ENCODE peak calls at places on chromosomes 13 and 19, in ten cellular contexts. Q, V, M, X, O, E, Z, I, R and W are unnamed samples.

GRCh38 chr19:27906081-27906480 is 1306.9 kb downstream of the UQCRFS1 start:
- DNase-seq in Z (no peak), R (no peak), Q (no peak), I (no peak), O (no peak), M (no peak), X (no peak), V (no peak), E (no peak), W (no peak)

GRCh38 chr19:39110263-39110967 is 15.2 kb upstream of the PAK4 start:
- DNase-seq in M (no peak), V (peak), Q (peak), Z (peak), X (peak), O (peak), R (no peak), E (peak), I (no peak), W (no peak)

GRCh38 chr13:112947796-112948195 is 21.2 kb upstream of the MCF2L start:
- DNase-seq in Q (peak), E (no peak), O (no peak), I (no peak), R (no peak), Z (no peak), V (no peak), X (no peak), M (no peak), W (no peak)

GRCh38 chr19:39709026-39709872 is 5.0 kb downstream of the LGALS14 start:
- DNase-seq in Q (no peak), R (no peak), M (no peak), E (no peak), X (no peak), I (no peak), Z (peak), O (no peak), V (no peak), W (no peak)

GRCh38 chr19:15015946-15016542 is 33.2 kb upstream of the CASP14 start:
- DNase-seq in X (peak), M (no peak), I (no peak), E (no peak), Q (peak), Z (no peak), V (no peak), R (no peak), O (no peak), W (no peak)

GRCh38 chr19:5018224-5019015 is 49.5 kb downstream of the KDM4B start:
- DNase-seq in O (no peak), E (no peak), I (peak), X (peak), Q (no peak), R (no peak), V (no peak), Z (no peak), M (no peak), W (no peak)

GRCh38 chr13:32381539-32381938 is 46.4 kb downstream of the N4BP2L1 start:
- DNase-seq in Z (peak), X (peak), E (no peak), Q (peak), V (no peak), M (no peak), I (peak), O (no peak), R (peak), W (no peak)

GRCh38 chr13:46551410-46552301 is 1.3 kb upstream of the LRCH1 start:
- DNase-seq in Z (peak), R (no peak), M (peak), E (peak), I (no peak), V (peak), O (peak), X (peak), Q (peak), W (peak)

GRCh38 chr13:113915012-113915763 is 51.3 kb upstream of the GAS6 start:
- DNase-seq in V (no peak), E (peak), R (no peak), M (no peak), Z (no peak), Q (peak), O (no peak), X (no peak), I (no peak), W (no peak)

GRCh38 chr19:3249408-3249807 is 24.9 kb downstream of the CELF5 start:
- DNase-seq in M (no peak), X (no peak), O (no peak), R (no peak), V (no peak), I (no peak), Q (peak), Z (no peak), E (no peak), W (no peak)

GRCh38 chr13:66994498-66995365 is 235.4 kb downstream of the PCDH9 start:
- DNase-seq in Z (no peak), R (no peak), X (no peak), O (no peak), Q (no peak), E (no peak), I (no peak), M (no peak), V (no peak), W (no peak)

GRCh38 chr13:28059214-28059613 is 41.2 kb downstream of the FLT3 start:
- DNase-seq in V (no peak), O (no peak), M (no peak), R (no peak), Q (peak), E (peak), I (no peak), Z (peak), X (peak), W (no peak)

GRCh38 chr13:85347251-85347650 is 452.0 kb downstream of the SLITRK6 start:
- DNase-seq in I (no peak), Z (peak), E (no peak), M (no peak), V (no peak), R (no peak), O (no peak), Q (no peak), X (no peak), W (no peak)

GRCh38 chr13:40624338-40624737 is 42.1 kb downstream of the FOXO1 start:
- DNase-seq in X (peak), M (no peak), Q (no peak), R (no peak), V (no peak), I (no peak), E (no peak), Z (peak), O (no peak), W (no peak)

GRCh38 chr13:98307744-98308524 is 130.9 kb upstream of the RNF113B start:
- DNase-seq in V (no peak), Z (no peak), X (peak), E (no peak), Q (no peak), I (peak), R (no peak), O (no peak), M (no peak), W (no peak)

DNA sequence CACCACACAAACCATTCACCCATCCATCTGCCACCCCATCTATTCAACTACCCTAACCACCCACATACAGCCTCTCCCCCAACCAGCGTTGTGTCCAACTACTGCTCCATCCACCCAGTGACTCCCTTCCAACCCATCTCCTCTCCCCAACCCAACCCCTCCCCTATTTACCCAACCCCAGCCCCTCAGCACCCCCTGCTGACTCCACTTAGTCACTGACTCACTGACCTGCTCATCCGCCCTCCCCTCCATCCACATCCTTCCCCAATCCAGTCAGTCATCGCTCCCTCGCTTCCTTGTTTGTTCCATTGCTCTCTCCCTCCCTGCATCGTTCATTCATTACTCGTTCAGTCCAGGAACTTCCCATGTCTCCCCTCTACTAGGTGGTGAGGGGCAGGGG is 39.2 kb downstream of the KCNC3 start:
- DNase-seq in V (no peak), O (no peak), R (no peak), X (no peak), Z (no peak), I (no peak), M (no peak), Q (peak), E (no peak), W (no peak)
- TF ChIP-seq CTCF in V (no peak), O (no peak), R (no peak), X (no peak), Z (no peak), I (no peak), M (no peak), Q (peak), E (no peak), W (no peak)

GRCh38 chr19:6354098-6354674 is 7.1 kb upstream of the CLPP start:
- DNase-seq in M (no peak), Z (no peak), Q (no peak), R (no peak), X (peak), O (no peak), I (no peak), V (no peak), E (no peak), W (no peak)
- TF ChIP-seq CTCF in M (no peak), Z (peak), Q (peak), R (peak), X (peak), O (peak), I (peak), V (no peak), E (no peak), W (peak)

GRCh38 chr13:29266261-29266660 is 329.2 kb downstream of the SLC7A1 start:
- DNase-seq in I (no peak), V (no peak), Z (no peak), E (no peak), M (no peak), Q (no peak), X (no peak), O (no peak), R (no peak), W (no peak)
- TF ChIP-seq CTCF in I (no peak), V (no peak), Z (no peak), E (no peak), M (no peak), Q (peak), X (no peak), O (no peak), R (no peak), W (no peak)

GRCh38 chr13:60986301-60986700 is 429.3 kb downstream of the PCDH20 start:
- DNase-seq in E (no peak), R (no peak), Q (no peak), M (no peak), X (no peak), O (no peak), V (no peak), I (no peak), Z (peak), W (no peak)

DNA sequence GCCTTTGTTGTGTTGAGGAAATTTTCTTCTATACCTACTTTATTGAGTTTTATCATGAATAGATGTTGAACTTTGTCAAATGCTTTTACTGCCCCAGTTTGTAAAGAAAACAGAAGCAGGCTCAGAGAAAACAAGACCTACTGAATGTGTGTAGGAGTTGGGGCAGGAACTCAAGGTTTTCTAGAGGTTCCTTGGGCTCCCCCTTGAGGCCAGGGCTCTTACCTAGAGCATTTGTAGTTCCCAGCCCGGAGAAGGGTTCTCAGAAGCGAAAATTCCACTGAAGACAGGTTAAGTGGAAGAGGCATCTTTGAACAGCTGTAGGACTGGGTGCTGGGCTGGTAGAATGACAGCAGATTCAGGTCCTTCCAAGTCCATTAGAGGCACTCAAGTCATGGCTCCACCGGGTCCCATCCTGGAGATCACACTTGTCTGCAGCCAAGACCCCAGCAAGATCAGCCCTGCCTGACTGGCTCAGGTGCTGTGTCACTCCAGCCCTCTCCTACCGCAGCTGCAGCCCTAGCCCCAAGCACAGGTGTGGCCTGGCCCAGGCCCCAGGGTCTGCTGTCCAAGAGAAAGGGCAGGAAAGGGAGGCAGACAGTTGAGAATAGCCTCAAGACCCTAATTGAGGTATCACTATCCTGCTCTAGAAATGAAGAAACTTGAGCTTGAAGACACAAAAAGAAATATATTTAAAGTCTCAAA is 425.5 kb downstream of the PCDH20 start:
- DNase-seq in R (no peak), I (no peak), O (no peak), X (peak), Z (peak), M (no peak), V (no peak), Q (peak), E (peak), W (no peak)
- TF ChIP-seq CTCF in R (no peak), I (no peak), O (no peak), X (no peak), Z (peak), M (no peak), V (no peak), Q (peak), E (no peak), W (no peak)

DNA sequence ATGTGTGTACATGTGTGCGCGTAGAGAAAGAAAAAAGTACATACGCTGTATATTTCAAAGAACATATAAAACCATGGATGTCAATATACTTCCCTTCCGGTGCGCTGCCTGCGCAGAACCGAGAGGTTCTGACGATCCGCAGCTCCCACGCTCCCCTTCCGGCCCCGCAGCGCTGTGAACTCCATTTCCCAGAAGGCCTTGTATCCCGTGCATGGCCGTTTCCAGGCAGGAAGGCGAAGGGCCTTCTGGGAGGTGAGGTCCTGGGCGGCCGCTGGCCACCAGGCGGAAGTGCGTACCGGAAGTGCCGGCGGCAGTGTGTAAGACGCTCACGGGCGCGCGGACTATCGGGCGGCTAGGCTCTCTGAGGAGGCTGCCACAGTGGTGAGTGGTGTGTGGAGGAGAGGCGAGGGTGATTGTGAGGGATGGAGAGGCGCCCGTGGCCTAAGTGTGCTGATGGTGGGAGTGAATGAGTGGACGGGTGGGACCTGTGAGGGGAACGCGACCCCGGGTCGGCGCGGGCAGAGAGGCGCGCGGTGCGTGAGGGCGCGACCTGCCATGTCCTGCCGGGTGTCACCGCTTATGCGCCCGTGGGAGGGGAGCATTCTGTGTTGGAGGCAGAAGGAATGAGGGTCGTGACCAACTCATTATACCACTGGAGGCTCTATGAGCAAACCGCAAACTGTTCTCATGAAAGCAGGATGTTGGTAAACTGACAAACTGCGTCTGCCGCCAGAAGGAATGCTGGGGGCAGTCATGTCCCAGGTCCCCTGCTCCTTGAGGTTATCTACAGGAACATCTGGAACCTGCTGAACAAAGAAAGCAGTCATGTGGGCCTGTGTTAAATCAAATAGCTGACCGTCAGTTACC is at the start of gene ERVK3-1:
- DNase-seq in X (peak), Z (peak), Q (peak), V (peak), I (peak), E (peak), R (peak), M (peak), O (peak), W (peak)
- TF ChIP-seq CTCF in X (no peak), Z (no peak), Q (peak), V (peak), I (no peak), E (no peak), R (no peak), M (no peak), O (no peak), W (no peak)

GRCh38 chr19:23998568-23998967 is 83.9 kb downstream of the ZNF726 start:
- DNase-seq in Z (no peak), O (no peak), I (no peak), E (no peak), X (no peak), R (no peak), Q (no peak), V (no peak), M (no peak), W (no peak)

GRCh38 chr19:23992348-23992747 is 77.7 kb downstream of the ZNF726 start:
- DNase-seq in O (no peak), Q (no peak), X (no peak), M (no peak), V (no peak), R (no peak), I (no peak), Z (no peak), E (no peak), W (no peak)

GRCh38 chr19:24000656-24001055 is 86.0 kb downstream of the ZNF726 start:
- DNase-seq in Z (peak), R (no peak), V (no peak), Q (no peak), O (no peak), I (no peak), M (no peak), X (no peak), E (no peak), W (no peak)

GRCh38 chr19:23999821-24000610 is 85.3 kb downstream of the ZNF726 start:
- DNase-seq in X (no peak), E (no peak), Q (no peak), O (no peak), I (no peak), M (no peak), V (no peak), R (no peak), Z (peak), W (no peak)

GRCh38 chr19:23996549-23996948 is 81.9 kb downstream of the ZNF726 start:
- DNase-seq in V (no peak), X (peak), O (no peak), Z (no peak), M (no peak), I (no peak), Q (peak), R (no peak), E (no peak), W (no peak)
- TF ChIP-seq CTCF in V (no peak), X (peak), O (peak), Z (peak), M (no peak), I (no peak), Q (peak), R (no peak), E (no peak), W (peak)

DNA sequence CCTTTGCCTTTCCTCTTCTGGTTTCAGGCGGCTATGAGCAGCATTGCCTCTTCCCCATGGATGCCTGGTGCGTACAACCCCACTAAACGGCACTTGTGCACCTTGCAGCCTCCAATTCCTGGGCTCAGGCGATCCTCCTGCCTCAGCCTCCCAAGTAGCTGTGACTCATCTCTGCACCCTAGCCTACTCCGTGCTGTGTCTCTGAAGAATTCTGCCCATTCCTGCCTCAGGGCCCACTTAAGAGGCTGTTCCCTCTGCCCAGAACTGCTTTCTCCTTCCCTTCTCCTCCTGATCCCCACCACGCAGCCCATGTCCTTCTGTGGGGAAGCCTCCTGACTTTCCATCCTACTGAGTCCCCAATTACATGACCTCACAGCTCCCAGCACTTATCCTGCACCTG is 142.2 kb upstream of the ZNF507 start:
- DNase-seq in X (no peak), O (no peak), I (no peak), M (no peak), Q (no peak), Z (no peak), V (no peak), R (no peak), E (no peak), W (no peak)
- TF ChIP-seq CTCF in X (no peak), O (no peak), I (no peak), M (no peak), Q (no peak), Z (no peak), V (no peak), R (no peak), E (no peak), W (no peak)

GRCh38 chr13:36453518-36453917 is 21.2 kb downstream of the CCNA1 start:
- DNase-seq in X (peak), I (no peak), O (no peak), V (no peak), Z (peak), M (no peak), Q (no peak), R (no peak), E (no peak), W (no peak)
- TF ChIP-seq CTCF in X (peak), I (peak), O (no peak), V (no peak), Z (peak), M (no peak), Q (peak), R (peak), E (no peak), W (no peak)

DNA sequence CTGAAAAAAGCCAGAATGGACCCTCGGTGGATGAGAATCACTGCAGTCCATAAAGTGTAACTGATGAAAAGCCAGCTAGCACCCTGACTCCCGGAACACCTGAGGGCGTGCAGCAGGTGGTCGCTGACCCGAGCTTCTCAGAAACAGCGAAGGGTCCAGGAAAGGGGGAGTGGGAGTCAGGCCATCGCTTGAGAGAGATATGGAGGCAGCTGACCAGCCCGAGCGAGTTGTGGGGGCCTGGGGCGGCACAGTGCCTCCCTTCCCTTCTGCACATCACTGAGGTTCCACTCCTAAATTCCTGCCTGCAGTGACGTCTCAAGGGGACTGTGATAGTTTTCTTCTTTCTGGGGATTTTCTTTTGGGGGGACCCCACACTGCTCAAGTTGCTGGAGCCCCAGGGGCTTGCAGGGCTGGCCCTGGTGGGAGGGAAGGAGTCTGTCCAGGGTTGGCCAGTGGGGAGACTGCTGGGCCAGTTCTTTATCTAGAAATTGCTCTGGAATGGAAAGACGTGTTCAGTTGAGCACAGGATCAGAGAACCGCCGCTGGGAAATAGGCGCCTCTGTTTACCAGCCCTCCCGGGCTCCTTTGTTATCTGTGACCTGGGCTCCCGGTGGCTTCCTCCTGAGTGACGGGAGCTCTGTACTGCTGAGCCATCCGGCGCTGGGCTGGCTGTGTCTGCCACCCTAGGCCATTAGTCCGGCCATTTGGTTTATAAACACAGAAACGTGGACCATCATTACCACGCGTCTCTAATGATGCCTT is 71.3 kb downstream of the RAB20 start:
- DNase-seq in I (no peak), M (no peak), V (no peak), Q (no peak), O (no peak), E (peak), X (no peak), Z (no peak), R (no peak), W (no peak)
- TF ChIP-seq CTCF in I (no peak), M (no peak), V (no peak), Q (no peak), O (no peak), E (no peak), X (no peak), Z (no peak), R (no peak), W (no peak)